ENCODE peak calls at places on chromosomes 1 and 21, in five cellular contexts. One of them, this sample, is unnamed.
A peak's percentile ranks its signal among the peaks of the same experiment; 100 is the strongest.

GRCh38 chr1:30719406-30720270 is 3.7 kb downstream of the MATN1 start:
- DNase-seq in GM23338: no peak
- DNase-seq in RWPE2: no peak
- DNase-seq in IMR-90: peak; percentile 50
- DNase-seq in right cardiac atrium: no peak
- DNase-seq in this sample: no peak

GRCh38 chr1:193069748-193070394 is 10.5 kb downstream of the RO60 start:
- DNase-seq in IMR-90: no peak
- DNase-seq in RWPE2: no peak
- DNase-seq in right cardiac atrium: no peak
- DNase-seq in GM23338: peak; percentile 70
- DNase-seq in this sample: no peak

GRCh38 chr1:203089651-203090045 is 3.8 kb upstream of the MYOG start:
- DNase-seq in GM23338: peak; percentile 34
- DNase-seq in right cardiac atrium: no peak
- DNase-seq in IMR-90: no peak
- DNase-seq in RWPE2: no peak
- DNase-seq in this sample: no peak

GRCh38 chr1:227774051-227774720 is 39.0 kb downstream of the SNAP47 start:
- DNase-seq in right cardiac atrium: no peak
- DNase-seq in RWPE2: no peak
- DNase-seq in GM23338: no peak
- DNase-seq in IMR-90: no peak
- DNase-seq in this sample: no peak

GRCh38 chr1:183287191-183287675 is 101.2 kb downstream of the LAMC2 start:
- DNase-seq in IMR-90: peak; percentile 63
- DNase-seq in right cardiac atrium: peak; percentile 81
- DNase-seq in GM23338: no peak
- DNase-seq in RWPE2: no peak
- DNase-seq in this sample: no peak

GRCh38 chr1:57017717-57018116 is 51.9 kb upstream of the C8B start:
- DNase-seq in IMR-90: no peak
- DNase-seq in right cardiac atrium: no peak
- DNase-seq in RWPE2: no peak
- DNase-seq in GM23338: peak; percentile 68
- DNase-seq in this sample: no peak

GRCh38 chr1:116415699-116416533 is 42.9 kb downstream of the ATP1A1 start:
- DNase-seq in RWPE2: no peak
- DNase-seq in GM23338: peak; percentile 69
- DNase-seq in IMR-90: peak; percentile 18
- DNase-seq in right cardiac atrium: no peak
- DNase-seq in this sample: peak; percentile 15

GRCh38 chr1:163147019-163147418 is 55.7 kb downstream of the RGS5 start:
- DNase-seq in GM23338: no peak
- DNase-seq in IMR-90: no peak
- DNase-seq in right cardiac atrium: no peak
- DNase-seq in RWPE2: no peak
- DNase-seq in this sample: no peak

GRCh38 chr1:114218397-114219237 is 64.9 kb upstream of the SYT6 start:
- DNase-seq in GM23338: no peak
- DNase-seq in IMR-90: no peak
- DNase-seq in right cardiac atrium: no peak
- DNase-seq in RWPE2: no peak
- DNase-seq in this sample: no peak

GRCh38 chr1:29210278-29211085 is 20.3 kb downstream of the MECR start:
- DNase-seq in GM23338: no peak
- DNase-seq in RWPE2: no peak
- DNase-seq in IMR-90: no peak
- DNase-seq in right cardiac atrium: no peak
- DNase-seq in this sample: no peak

GRCh38 chr1:156708245-156708661 is 2.9 kb upstream of the CRABP2 start:
- DNase-seq in GM23338: peak; percentile 92
- DNase-seq in RWPE2: no peak
- DNase-seq in IMR-90: no peak
- DNase-seq in right cardiac atrium: no peak
- DNase-seq in this sample: no peak

GRCh38 chr1:19457555-19457954 is 27.8 kb downstream of the CAPZB start:
- DNase-seq in right cardiac atrium: no peak
- DNase-seq in IMR-90: no peak
- DNase-seq in RWPE2: no peak
- DNase-seq in GM23338: no peak
- DNase-seq in this sample: no peak

GRCh38 chr1:25501235-25502058 is 42.0 kb upstream of the LDLRAP1 start:
- DNase-seq in RWPE2: no peak
- DNase-seq in right cardiac atrium: no peak
- DNase-seq in GM23338: peak; percentile 96
- DNase-seq in IMR-90: peak; percentile 89
- DNase-seq in this sample: peak; percentile 50

GRCh38 chr1:25502957-25503356 is 40.4 kb upstream of the LDLRAP1 start:
- DNase-seq in RWPE2: no peak
- DNase-seq in right cardiac atrium: no peak
- DNase-seq in IMR-90: peak; percentile 79
- DNase-seq in GM23338: no peak
- DNase-seq in this sample: no peak

GRCh38 chr1:25503551-25504426 is 39.6 kb upstream of the LDLRAP1 start:
- DNase-seq in GM23338: peak; percentile 91
- DNase-seq in IMR-90: no peak
- DNase-seq in right cardiac atrium: no peak
- DNase-seq in RWPE2: no peak
- DNase-seq in this sample: peak; percentile 80

GRCh38 chr1:25505706-25506385 is 37.6 kb upstream of the LDLRAP1 start:
- DNase-seq in GM23338: peak; percentile 45
- DNase-seq in right cardiac atrium: no peak
- DNase-seq in IMR-90: no peak
- DNase-seq in RWPE2: peak; percentile 13
- DNase-seq in this sample: no peak

GRCh38 chr1:25504706-25505560 is 38.5 kb upstream of the LDLRAP1 start:
- DNase-seq in RWPE2: no peak
- DNase-seq in GM23338: no peak
- DNase-seq in IMR-90: peak; percentile 39
- DNase-seq in right cardiac atrium: no peak
- DNase-seq in this sample: no peak
- H3K27ac ChIP-seq in RWPE2: no peak overlapping the region
- H3K27ac ChIP-seq in GM23338: peak overlapping the region; percentile 70
- H3K27ac ChIP-seq in IMR-90: peak overlapping the region; percentile 37
- H3K27ac ChIP-seq in right cardiac atrium: no peak overlapping the region
- H3K27ac ChIP-seq in this sample: no peak overlapping the region

GRCh38 chr1:154726443-154726842 is 118.5 kb upstream of the ADAR start:
- DNase-seq in IMR-90: no peak
- DNase-seq in GM23338: no peak
- DNase-seq in right cardiac atrium: no peak
- DNase-seq in RWPE2: no peak
- DNase-seq in this sample: no peak
- H3K4me1 ChIP-seq in IMR-90: peaks cover 10% of the 10 kb centered on the region
- H3K4me1 ChIP-seq in GM23338: peaks cover 16% of the 10 kb centered on the region
- H3K4me1 ChIP-seq in right cardiac atrium: peaks cover 12% of the 10 kb centered on the region
- H3K4me1 ChIP-seq in RWPE2: peaks cover 11% of the 10 kb centered on the region
- H3K4me1 ChIP-seq in this sample: no peaks in the 10 kb centered on the region

GRCh38 chr1:8170059-8170835 is 144.1 kb upstream of the ERRFI1 start:
- DNase-seq in GM23338: no peak
- DNase-seq in right cardiac atrium: no peak
- DNase-seq in RWPE2: no peak
- DNase-seq in IMR-90: no peak
- DNase-seq in this sample: peak; percentile 48
- H3K27ac ChIP-seq in GM23338: no peak overlapping the region
- H3K27ac ChIP-seq in right cardiac atrium: no peak overlapping the region
- H3K27ac ChIP-seq in RWPE2: peak overlapping the region; percentile 60
- H3K27ac ChIP-seq in IMR-90: peak overlapping the region; percentile 49
- H3K27ac ChIP-seq in this sample: peak overlapping the region; percentile 67

GRCh38 chr1:27438621-27439061 is 46.2 kb downstream of the GPR3 start:
- DNase-seq in right cardiac atrium: no peak
- DNase-seq in GM23338: no peak
- DNase-seq in RWPE2: no peak
- DNase-seq in IMR-90: no peak
- DNase-seq in this sample: no peak

GRCh38 chr1:27430903-27431653 is 38.7 kb downstream of the GPR3 start:
- DNase-seq in right cardiac atrium: no peak
- DNase-seq in RWPE2: no peak
- DNase-seq in GM23338: no peak
- DNase-seq in IMR-90: peak; percentile 15
- DNase-seq in this sample: no peak

GRCh38 chr1:27436204-27437159 is 44.1 kb downstream of the GPR3 start:
- DNase-seq in RWPE2: no peak
- DNase-seq in GM23338: no peak
- DNase-seq in IMR-90: peak; percentile 60
- DNase-seq in right cardiac atrium: no peak
- DNase-seq in this sample: peak; percentile 71

GRCh38 chr1:27439150-27439549 is 46.7 kb downstream of the GPR3 start:
- DNase-seq in IMR-90: no peak
- DNase-seq in RWPE2: no peak
- DNase-seq in right cardiac atrium: no peak
- DNase-seq in GM23338: no peak
- DNase-seq in this sample: no peak

GRCh38 chr1:27435566-27436203 is 43.3 kb downstream of the GPR3 start:
- DNase-seq in IMR-90: no peak
- DNase-seq in GM23338: no peak
- DNase-seq in right cardiac atrium: no peak
- DNase-seq in RWPE2: no peak
- DNase-seq in this sample: no peak
- H3K4me1 ChIP-seq in IMR-90: peaks cover 30% of the 10 kb centered on the region
- H3K4me1 ChIP-seq in GM23338: peaks cover 44% of the 10 kb centered on the region
- H3K4me1 ChIP-seq in right cardiac atrium: peaks cover 17% of the 10 kb centered on the region
- H3K4me1 ChIP-seq in RWPE2: peaks cover 30% of the 10 kb centered on the region
- H3K4me1 ChIP-seq in this sample: peaks cover 39% of the 10 kb centered on the region

GRCh38 chr1:219752645-219753044 is 139.7 kb upstream of the ZC3H11B start:
- DNase-seq in RWPE2: no peak
- DNase-seq in GM23338: no peak
- DNase-seq in IMR-90: no peak
- DNase-seq in right cardiac atrium: no peak
- DNase-seq in this sample: no peak
- H3K27ac ChIP-seq in RWPE2: no peak overlapping the region
- H3K27ac ChIP-seq in GM23338: no peak overlapping the region
- H3K27ac ChIP-seq in IMR-90: no peak overlapping the region
- H3K27ac ChIP-seq in right cardiac atrium: no peak overlapping the region
- H3K27ac ChIP-seq in this sample: no peak overlapping the region

GRCh38 chr21:35036521-35037383 is 12.3 kb downstream of the RUNX1 start:
- DNase-seq in RWPE2: no peak
- DNase-seq in IMR-90: no peak
- DNase-seq in right cardiac atrium: no peak
- DNase-seq in GM23338: no peak
- DNase-seq in this sample: no peak

GRCh38 chr21:35038772-35039145 is 10.3 kb downstream of the RUNX1 start:
- DNase-seq in right cardiac atrium: no peak
- DNase-seq in IMR-90: no peak
- DNase-seq in RWPE2: no peak
- DNase-seq in GM23338: no peak
- DNase-seq in this sample: no peak

GRCh38 chr21:35039595-35040291 is 9.4 kb downstream of the RUNX1 start:
- DNase-seq in IMR-90: no peak
- DNase-seq in RWPE2: no peak
- DNase-seq in right cardiac atrium: no peak
- DNase-seq in GM23338: no peak
- DNase-seq in this sample: no peak

GRCh38 chr21:35035581-35035980 is 13.5 kb downstream of the RUNX1 start:
- DNase-seq in GM23338: no peak
- DNase-seq in RWPE2: no peak
- DNase-seq in right cardiac atrium: no peak
- DNase-seq in IMR-90: no peak
- DNase-seq in this sample: no peak

GRCh38 chr21:35037384-35038105 is 11.6 kb downstream of the RUNX1 start:
- DNase-seq in right cardiac atrium: no peak
- DNase-seq in RWPE2: no peak
- DNase-seq in IMR-90: no peak
- DNase-seq in GM23338: no peak
- DNase-seq in this sample: no peak
- H3K4me1 ChIP-seq in right cardiac atrium: no peaks in the 10 kb centered on the region
- H3K4me1 ChIP-seq in RWPE2: no peaks in the 10 kb centered on the region
- H3K4me1 ChIP-seq in IMR-90: no peaks in the 10 kb centered on the region
- H3K4me1 ChIP-seq in GM23338: no peaks in the 10 kb centered on the region
- H3K4me1 ChIP-seq in this sample: no peaks in the 10 kb centered on the region

GRCh38 chr1:50857702-50858101 is 102.4 kb downstream of the FAF1 start:
- DNase-seq in right cardiac atrium: no peak
- DNase-seq in IMR-90: no peak
- DNase-seq in RWPE2: no peak
- DNase-seq in GM23338: no peak
- DNase-seq in this sample: no peak

GRCh38 chr1:50852889-50853288 is 107.2 kb downstream of the FAF1 start:
- DNase-seq in right cardiac atrium: no peak
- DNase-seq in IMR-90: no peak
- DNase-seq in GM23338: no peak
- DNase-seq in RWPE2: no peak
- DNase-seq in this sample: no peak

GRCh38 chr1:50851466-50851865 is 108.6 kb downstream of the FAF1 start:
- DNase-seq in RWPE2: no peak
- DNase-seq in GM23338: no peak
- DNase-seq in right cardiac atrium: no peak
- DNase-seq in IMR-90: no peak
- DNase-seq in this sample: no peak

GRCh38 chr1:50851034-50851433 is 109.0 kb downstream of the FAF1 start:
- DNase-seq in GM23338: peak; percentile 1
- DNase-seq in RWPE2: no peak
- DNase-seq in right cardiac atrium: no peak
- DNase-seq in IMR-90: no peak
- DNase-seq in this sample: no peak

DNA sequence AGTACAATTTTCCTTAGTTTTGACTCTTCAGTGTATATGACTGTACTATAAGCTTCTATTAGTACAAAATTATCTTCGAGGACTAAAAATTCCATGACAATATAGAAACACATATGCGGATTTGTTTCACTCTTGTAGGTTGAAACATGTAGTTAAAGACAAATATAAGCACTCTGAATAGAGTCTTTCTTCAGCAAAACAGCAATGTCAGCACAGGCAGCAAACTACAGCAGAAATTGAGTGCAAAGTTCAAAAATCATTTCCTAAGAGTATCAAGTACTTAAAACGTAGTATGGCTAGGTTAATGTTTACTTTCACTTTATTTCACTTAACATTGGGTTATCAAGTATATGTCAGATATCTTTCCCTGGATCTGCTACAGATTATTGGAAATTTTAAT is 106.7 kb downstream of the FAF1 start:
- DNase-seq in IMR-90: no peak
- DNase-seq in GM23338: no peak
- DNase-seq in RWPE2: no peak
- DNase-seq in right cardiac atrium: no peak
- DNase-seq in this sample: no peak
- H3K27ac ChIP-seq in IMR-90: no peak overlapping the region
- H3K27ac ChIP-seq in GM23338: no peak overlapping the region
- H3K27ac ChIP-seq in RWPE2: no peak overlapping the region
- H3K27ac ChIP-seq in right cardiac atrium: no peak overlapping the region
- H3K27ac ChIP-seq in this sample: no peak overlapping the region

DNA sequence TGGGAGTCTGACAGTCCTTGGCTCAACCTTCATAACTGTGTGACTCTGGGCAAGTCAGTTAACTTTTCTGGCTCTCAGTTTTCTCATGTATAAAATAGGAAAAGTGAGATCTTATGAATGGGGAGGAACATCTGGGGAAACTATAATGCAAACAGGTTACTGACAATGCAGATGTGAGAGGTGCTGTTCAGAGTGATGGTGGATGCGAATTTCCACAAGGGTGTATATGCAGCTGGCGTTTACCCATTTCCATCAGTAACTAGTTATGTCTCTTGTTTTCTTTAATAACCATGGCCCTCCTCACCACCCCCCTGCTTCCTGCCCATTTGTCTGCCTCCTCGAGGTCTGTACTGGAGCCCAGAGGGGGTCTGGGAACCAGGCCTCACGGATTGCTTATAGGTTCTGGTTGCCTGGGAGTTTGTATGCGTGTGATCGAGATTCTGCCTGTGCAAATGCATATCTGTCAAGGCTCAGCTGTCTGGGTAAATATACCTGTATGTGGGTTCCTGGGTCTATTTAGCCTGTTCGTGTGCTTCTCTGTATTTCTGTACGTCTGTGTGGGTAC is 44.4 kb downstream of the AHDC1 start:
- DNase-seq in IMR-90: no peak
- DNase-seq in right cardiac atrium: no peak
- DNase-seq in RWPE2: no peak
- DNase-seq in GM23338: no peak
- DNase-seq in this sample: no peak
- H3K4me1 ChIP-seq in IMR-90: peaks cover 50% of the 10 kb centered on the region
- H3K4me1 ChIP-seq in right cardiac atrium: peaks cover 51% of the 10 kb centered on the region
- H3K4me1 ChIP-seq in RWPE2: peaks cover 21% of the 10 kb centered on the region
- H3K4me1 ChIP-seq in GM23338: peaks cover 61% of the 10 kb centered on the region
- H3K4me1 ChIP-seq in this sample: peaks cover 24% of the 10 kb centered on the region

This sample was measured in colonic mucosa.